ENCODE peak calls at places on chromosomes 16 and 17, in five cellular contexts. Z, Q, J, B and V are unnamed samples.

GRCh38 chr17:44552361-44552760 is 4.9 kb upstream of the FZD2 start:
- DNase-seq in Z (no peak), B (no peak), J (peak; percentile 64), Q (no peak), V (no peak)

GRCh38 chr17:58911741-58912343 is 156.2 kb downstream of the PPM1E start:
- DNase-seq in B (no peak), J (no peak), Q (no peak), Z (no peak), V (no peak)

GRCh38 chr17:77465358-77466041 is 324.7 kb downstream of the SEC14L1 start:
- DNase-seq in Z (no peak), Q (peak; percentile 96), B (peak; percentile 79), J (peak; percentile 58), V (peak; percentile 97)

GRCh38 chr17:35537569-35538209 is at the start of gene SLFN12L:
- DNase-seq in J (no peak), Q (no peak), Z (no peak), B (no peak), V (peak; percentile 41)

GRCh38 chr17:77830816-77831490 is 127.5 kb upstream of the TNRC6C start:
- DNase-seq in J (no peak), Q (no peak), B (no peak), Z (no peak), V (peak; percentile 71)

GRCh38 chr17:48592097-48592496 is 1.5 kb downstream of the HOXB5 start:
- DNase-seq in J (no peak), B (peak; percentile 38), Z (no peak), Q (no peak), V (no peak)

GRCh38 chr17:7220593-7221280 is 999 bp downstream of the ACADVL start:
- DNase-seq in B (peak; percentile 80), Z (peak; percentile 79), J (peak; percentile 77), Q (peak; percentile 74), V (peak; percentile 92)

GRCh38 chr16:12323007-12323699 is 346.6 kb downstream of the SNX29 start:
- DNase-seq in Z (no peak), B (peak; percentile 4), Q (peak; percentile 85), J (no peak), V (peak; percentile 60)

GRCh38 chr16:64910351-64910750 is 211.5 kb downstream of the CDH11 start:
- DNase-seq in J (peak; percentile 46), Q (no peak), B (peak; percentile 97), Z (no peak), V (peak; percentile 93)

GRCh38 chr16:88387941-88388627 is 5.3 kb downstream of the ZNF469 start:
- DNase-seq in J (peak; percentile 43), Z (no peak), B (peak; percentile 42), Q (no peak), V (peak; percentile 95)

GRCh38 chr16:74186589-74186988 is 110.0 kb upstream of the PSMD7 start:
- DNase-seq in B (peak; percentile 6), J (peak; percentile 10), Z (peak; percentile 33), Q (no peak), V (no peak)

GRCh38 chr16:81633147-81633619 is 145.9 kb upstream of the PLCG2 start:
- DNase-seq in J (no peak), B (no peak), Z (no peak), Q (no peak), V (no peak)

GRCh38 chr17:61201211-61201610 is 198.4 kb upstream of the TBX2 start:
- DNase-seq in Z (no peak), Q (no peak), J (peak; percentile 42), B (peak; percentile 91), V (peak; percentile 84)

DNA sequence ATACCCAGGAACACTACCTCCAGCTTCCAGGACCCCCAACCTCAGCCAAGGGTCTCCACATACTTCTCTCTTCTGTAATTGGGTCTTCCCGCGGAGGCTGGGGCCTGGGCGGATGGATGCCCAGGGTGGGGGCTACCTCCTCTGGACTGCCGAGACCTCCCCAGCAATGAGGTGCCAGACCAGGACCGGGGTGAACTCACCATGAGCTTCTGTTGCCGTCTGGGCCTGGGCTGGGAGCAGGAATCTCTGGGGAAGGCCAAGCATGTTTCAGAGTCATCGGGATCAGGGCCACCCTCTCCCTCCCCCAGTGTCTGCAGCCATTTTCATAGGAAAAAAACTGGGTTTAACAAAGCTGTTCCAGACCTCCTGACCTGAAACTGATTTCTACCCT is 10.3 kb upstream of the BAHCC1 start:
- DNase-seq in Z (no peak), Q (no peak), B (no peak), J (no peak), V (no peak)
- H4K20me1 ChIP-seq in Z (peaks cover 8% of the 10 kb centered on the region), Q (no peaks in the 10 kb centered on the region), B (no peaks in the 10 kb centered on the region), J (no peaks in the 10 kb centered on the region), V (no peaks in the 10 kb centered on the region)

GRCh38 chr17:38450699-38451029 is 22.4 kb downstream of the ARHGAP23 start:
- DNase-seq in J (no peak), Z (no peak), Q (no peak), B (no peak), V (no peak)

GRCh38 chr17:38444151-38444550 is 15.9 kb downstream of the ARHGAP23 start:
- DNase-seq in B (peak; percentile 89), Q (peak; percentile 74), Z (peak; percentile 91), J (peak; percentile 88), V (peak; percentile 96)

GRCh38 chr17:38449364-38449763 is 21.1 kb downstream of the ARHGAP23 start:
- DNase-seq in J (peak; percentile 76), Z (no peak), B (peak; percentile 27), Q (no peak), V (peak; percentile 49)

GRCh38 chr17:38448208-38448776 is 20.0 kb downstream of the ARHGAP23 start:
- DNase-seq in J (no peak), Z (no peak), B (peak; percentile 57), Q (no peak), V (peak; percentile 71)

GRCh38 chr17:38447502-38448095 is 19.3 kb downstream of the ARHGAP23 start:
- DNase-seq in Z (no peak), J (no peak), Q (no peak), B (no peak), V (peak; percentile 61)
- H3K4me2 ChIP-seq in Z (no peak overlapping the region), J (no peak overlapping the region), Q (no peak overlapping the region), B (no peak overlapping the region), V (peak overlapping the region; percentile 32)

GRCh38 chr16:23131841-23132576 is 17.2 kb downstream of the USP31 start:
- DNase-seq in B (peak; percentile 56), J (no peak), Z (no peak), Q (peak; percentile 22), V (no peak)

GRCh38 chr16:23131436-23131835 is 17.8 kb downstream of the USP31 start:
- DNase-seq in Z (no peak), J (no peak), B (no peak), Q (no peak), V (no peak)

GRCh38 chr16:23131036-23131435 is 18.2 kb downstream of the USP31 start:
- DNase-seq in Z (no peak), B (no peak), Q (peak; percentile 39), J (no peak), V (no peak)

GRCh38 chr16:23128056-23128455 is 21.2 kb downstream of the USP31 start:
- DNase-seq in Q (no peak), Z (no peak), J (no peak), B (peak; percentile 44), V (no peak)

DNA sequence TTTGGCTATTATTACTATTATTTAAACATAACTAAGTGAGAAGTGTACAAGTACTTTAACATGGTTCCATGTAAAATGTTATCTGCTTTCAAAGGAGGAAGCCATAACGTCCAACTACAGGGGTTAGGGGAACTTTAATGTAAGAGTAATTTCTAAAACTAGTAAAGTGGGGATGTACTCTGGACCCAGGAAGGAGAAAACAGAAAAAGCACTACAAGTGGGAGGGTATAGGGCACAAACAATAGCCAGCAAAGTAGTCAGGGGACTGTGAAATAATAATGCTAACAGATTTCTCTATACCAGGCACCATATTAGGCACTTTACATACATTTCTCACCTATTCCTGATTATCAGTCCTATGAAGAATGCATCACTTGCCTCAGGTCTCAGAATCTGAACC is 19.6 kb downstream of the USP31 start:
- DNase-seq in Q (no peak), Z (no peak), J (no peak), B (no peak), V (no peak)
- H4K20me1 ChIP-seq in Q (peaks cover 14% of the 10 kb centered on the region), Z (peaks cover 59% of the 10 kb centered on the region), J (no peaks in the 10 kb centered on the region), B (peaks cover 4% of the 10 kb centered on the region), V (peaks cover 16% of the 10 kb centered on the region)

GRCh38 chr17:45873728-45874127 is 20.6 kb upstream of the MAPT start:
- DNase-seq in B (no peak), J (no peak), Q (no peak), Z (peak; percentile 63), V (no peak)
- H3K4me2 ChIP-seq in B (no peak overlapping the region), J (no peak overlapping the region), Q (no peak overlapping the region), Z (no peak overlapping the region), V (no peak overlapping the region)

GRCh38 chr17:19946921-19947320 is 30.7 kb downstream of the AKAP10 start:
- DNase-seq in J (no peak), Q (no peak), Z (no peak), B (no peak), V (no peak)
- H4K20me1 ChIP-seq in J (peaks cover 17% of the 10 kb centered on the region), Q (peaks cover 5% of the 10 kb centered on the region), Z (peaks cover 24% of the 10 kb centered on the region), B (peaks cover 6% of the 10 kb centered on the region), V (peaks cover 15% of the 10 kb centered on the region)

GRCh38 chr17:10091051-10091450 is 107.4 kb downstream of the GAS7 start:
- DNase-seq in Z (no peak), B (no peak), Q (no peak), J (no peak), V (no peak)

GRCh38 chr17:10092595-10092994 is 105.8 kb downstream of the GAS7 start:
- DNase-seq in Z (no peak), J (no peak), B (no peak), Q (no peak), V (no peak)

GRCh38 chr17:10096556-10096955 is 101.8 kb downstream of the GAS7 start:
- DNase-seq in Q (no peak), Z (no peak), B (no peak), J (no peak), V (peak; percentile 25)

GRCh38 chr17:10099051-10099571 is 99.3 kb downstream of the GAS7 start:
- DNase-seq in J (peak; percentile 66), Q (no peak), Z (no peak), B (peak; percentile 96), V (peak; percentile 30)

DNA sequence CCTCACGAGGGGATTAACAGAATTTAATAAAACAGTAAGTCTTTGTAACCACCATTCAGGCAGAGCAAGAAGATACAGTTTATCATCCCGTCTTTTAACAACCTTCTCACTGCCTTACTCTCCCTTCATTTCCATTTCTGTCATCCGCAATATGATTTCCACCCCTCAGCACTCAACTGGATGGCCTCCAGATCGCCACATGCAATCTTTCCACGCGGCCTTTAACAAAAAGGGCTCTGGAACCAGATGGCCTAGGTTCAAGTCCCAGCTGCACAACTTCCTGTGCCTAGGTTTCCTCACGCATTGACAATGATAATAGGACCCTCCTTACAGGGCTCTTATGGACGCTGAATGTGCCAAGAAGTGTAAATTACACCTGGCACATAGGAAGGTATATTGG is 103.6 kb downstream of the GAS7 start:
- DNase-seq in Z (no peak), Q (no peak), J (no peak), B (no peak), V (no peak)
- H3K4me2 ChIP-seq in Z (no peak overlapping the region), Q (no peak overlapping the region), J (no peak overlapping the region), B (no peak overlapping the region), V (no peak overlapping the region)

GRCh38 chr17:57286372-57287105 is 30.2 kb downstream of the MSI2 start:
- DNase-seq in B (no peak), Q (no peak), Z (no peak), J (no peak), V (no peak)

GRCh38 chr17:57284984-57285646 is 28.8 kb downstream of the MSI2 start:
- DNase-seq in Q (peak; percentile 77), J (no peak), B (no peak), Z (no peak), V (no peak)

GRCh38 chr17:57285681-57286080 is 29.4 kb downstream of the MSI2 start:
- DNase-seq in B (no peak), J (no peak), Q (peak; percentile 59), Z (no peak), V (no peak)

GRCh38 chr17:57283203-57283971 is 27.1 kb downstream of the MSI2 start:
- DNase-seq in Q (no peak), J (no peak), B (no peak), Z (peak; percentile 64), V (no peak)

GRCh38 chr17:57284583-57284982 is 28.3 kb downstream of the MSI2 start:
- DNase-seq in B (no peak), Q (no peak), J (no peak), Z (no peak), V (no peak)
- H4K20me1 ChIP-seq in B (no peaks in the 10 kb centered on the region), Q (no peaks in the 10 kb centered on the region), J (no peaks in the 10 kb centered on the region), Z (peaks cover 5% of the 10 kb centered on the region), V (no peaks in the 10 kb centered on the region)